ENCODE peak calls at places on chromosomes 13 and 19, in four cellular contexts. H, D, U and L are unnamed samples.

GRCh38 chr13:65595881-65596280 is 1634.3 kb downstream of the PCDH9 start:
- DNase-seq in D (peak), H (no peak), U (no peak), L (peak)

GRCh38 chr19:40143612-40144011 is 47.6 kb upstream of the MAP3K10 start:
- DNase-seq in U (no peak), D (no peak), H (peak), L (peak)

GRCh38 chr13:34719060-34719875 is 222.8 kb upstream of the NBEA start:
- DNase-seq in U (no peak), H (no peak), D (no peak), L (no peak)

GRCh38 chr13:48808689-48809088 is 155.0 kb downstream of the CYSLTR2 start:
- DNase-seq in D (peak), H (no peak), U (no peak), L (peak)

GRCh38 chr19:12840091-12841079 is 2.1 kb downstream of the MAST1 start:
- DNase-seq in H (peak), U (peak), D (peak), L (peak)

GRCh38 chr13:23570099-23570926 is at the start of gene TNFRSF19:
- DNase-seq in U (peak), H (peak), D (peak), L (peak)

GRCh38 chr19:44988896-44989563 is 12.2 kb upstream of the RELB start:
- DNase-seq in H (peak), U (peak), D (peak), L (peak)

GRCh38 chr19:2517881-2518601 is 42.1 kb downstream of the GADD45B start:
- DNase-seq in H (no peak), U (no peak), D (no peak), L (peak)

DNA sequence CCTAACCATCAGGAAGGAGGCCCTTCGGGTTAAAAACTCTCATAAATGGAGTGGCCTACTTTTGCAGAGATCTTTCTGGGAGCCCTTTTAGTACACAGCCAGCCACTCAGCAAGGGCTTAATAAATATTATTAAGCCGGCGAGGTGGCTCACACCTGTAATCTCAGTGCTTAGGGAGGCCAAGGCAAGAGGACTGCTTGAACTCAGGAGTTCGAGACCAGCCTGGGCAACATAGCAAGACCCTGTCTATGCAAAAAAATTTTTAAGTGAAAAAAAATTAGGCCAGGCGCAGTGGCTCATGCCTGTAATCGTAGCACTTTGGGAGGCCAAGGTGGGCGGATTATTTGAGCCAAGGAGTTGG is 810 bp upstream of the KANK2 start:
- DNase-seq in D (no peak), U (no peak), H (no peak), L (no peak)
- H3K4me3 ChIP-seq in D (no peak), U (peak), H (no peak), L (peak)

GRCh38 chr19:38211206-38211605 is 12.8 kb downstream of the DPF1 start:
- DNase-seq in D (no peak), H (peak), U (no peak), L (no peak)
- TF ChIP-seq CTCF in D (peak), H (peak), U (no peak), L (no peak)

GRCh38 chr13:57612568-57612967 is 19.0 kb upstream of the PCDH17 start:
- DNase-seq in U (no peak), H (no peak), D (no peak), L (no peak)
- H3K4me3 ChIP-seq in U (no peak), H (no peak), D (no peak), L (no peak)

GRCh38 chr13:76927955-76928354 is 20.4 kb upstream of the ACOD1 start:
- DNase-seq in U (no peak), D (no peak), H (no peak), L (no peak)

GRCh38 chr13:76929320-76929719 is 19.0 kb upstream of the ACOD1 start:
- DNase-seq in U (no peak), D (no peak), H (no peak), L (no peak)

GRCh38 chr13:76928456-76928855 is 19.9 kb upstream of the ACOD1 start:
- DNase-seq in U (no peak), H (peak), D (no peak), L (no peak)

GRCh38 chr13:76921516-76921915 is 26.8 kb upstream of the ACOD1 start:
- DNase-seq in D (no peak), H (peak), U (peak), L (peak)

GRCh38 chr13:76925115-76925514 is 23.2 kb upstream of the ACOD1 start:
- DNase-seq in U (peak), D (no peak), H (no peak), L (no peak)
- TF ChIP-seq CTCF in U (no peak), D (no peak), H (no peak), L (no peak)

GRCh38 chr13:99417821-99418662 is 83.2 kb upstream of the TM9SF2 start:
- DNase-seq in H (no peak), D (no peak), U (no peak), L (no peak)
- H3K4me3 ChIP-seq in H (no peak), D (no peak), U (no peak), L (no peak)

DNA sequence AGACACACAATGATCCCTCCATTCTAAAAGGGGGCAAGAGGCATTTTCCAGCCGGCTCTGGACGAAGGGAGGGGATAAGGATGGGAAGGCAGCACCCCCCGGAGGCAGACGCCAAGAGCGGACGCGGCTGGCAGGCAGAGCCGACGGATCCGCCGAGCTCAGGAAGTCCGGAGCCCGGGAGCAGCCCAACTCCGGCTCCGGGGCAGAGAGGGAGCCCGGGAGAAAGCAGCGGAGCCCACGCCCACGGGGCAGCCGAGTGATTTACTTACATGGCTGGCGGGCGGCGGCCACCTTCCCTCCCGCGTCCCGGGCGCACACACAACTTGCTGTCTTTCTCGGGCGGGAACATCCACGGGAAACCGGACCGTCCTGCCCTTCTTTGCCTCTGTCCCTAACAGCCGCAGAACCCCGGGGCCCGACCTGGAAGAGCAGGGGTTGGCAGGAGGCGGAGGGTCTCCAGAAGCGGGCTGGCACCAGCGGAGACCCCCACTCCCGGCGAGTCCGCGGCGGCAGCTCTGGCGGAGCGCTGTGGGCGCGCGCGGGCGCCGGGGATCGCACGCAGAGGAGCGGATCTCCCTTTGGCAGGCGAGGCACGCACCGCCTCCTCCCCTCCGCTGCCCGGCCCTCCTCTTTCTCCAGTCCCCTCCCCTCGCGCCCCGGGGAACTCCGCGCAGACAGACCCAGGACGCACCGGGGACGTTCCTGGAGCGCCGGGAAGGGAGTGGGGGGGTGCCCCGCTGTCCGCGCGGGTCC is at the start of gene LHFPL6:
- DNase-seq in H (peak), D (peak), U (peak), L (peak)
- TF ChIP-seq CTCF in H (peak), D (peak), U (peak), L (peak)

GRCh38 chr13:30906411-30906990 is 430 bp downstream of the MEDAG start:
- DNase-seq in D (no peak), H (no peak), U (no peak), L (no peak)
- H3K4me3 ChIP-seq in D (peak), H (peak), U (no peak), L (peak)

DNA sequence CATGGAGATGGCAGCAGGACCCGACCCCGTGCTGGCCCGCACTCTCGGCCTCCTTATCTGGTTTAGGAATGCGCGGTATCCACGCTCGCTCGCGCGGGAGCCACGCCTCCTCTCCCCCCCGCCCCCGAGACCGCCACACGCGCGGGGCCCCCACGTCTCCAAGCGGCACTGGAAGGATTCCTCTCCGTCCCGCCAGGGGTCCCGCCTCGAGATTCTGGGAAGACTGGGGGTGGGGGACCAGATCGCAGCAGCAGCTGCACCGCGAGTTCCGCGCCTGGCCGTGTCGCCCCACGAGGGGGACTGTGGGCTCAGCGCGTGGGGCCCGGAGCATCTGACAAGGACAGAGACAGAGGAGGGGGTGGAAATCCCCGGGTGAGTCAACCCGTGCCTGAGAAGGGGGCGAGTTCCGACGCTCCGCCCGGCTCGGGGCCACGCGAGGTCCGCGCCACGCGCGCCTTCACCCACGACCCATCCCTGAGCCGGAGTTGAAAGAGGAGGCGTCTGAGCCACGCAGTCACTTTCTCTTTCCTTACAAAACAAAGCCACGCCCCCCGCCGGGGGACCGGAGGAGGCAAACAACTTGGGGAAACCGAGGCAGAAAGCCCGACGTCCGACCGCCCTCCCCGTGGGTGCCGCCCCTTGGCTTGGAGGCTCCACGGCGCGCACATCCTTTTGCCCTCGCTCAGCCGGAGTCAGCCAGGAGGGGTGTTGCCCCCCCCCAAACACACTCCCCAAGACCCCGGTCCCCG is 802 bp downstream of the S1PR2 start:
- DNase-seq in H (peak), D (no peak), U (no peak), L (peak)
- TF ChIP-seq CTCF in H (peak), D (peak), U (no peak), L (no peak)

GRCh38 chr13:97456047-97456446 is 22.1 kb downstream of the RAP2A start:
- DNase-seq in D (no peak), U (no peak), H (no peak), L (no peak)
- H3K4me3 ChIP-seq in D (no peak), U (no peak), H (no peak), L (no peak)

GRCh38 chr19:14507704-14508246 is 10.4 kb downstream of the DNAJB1 start:
- DNase-seq in H (peak), U (peak), D (peak), L (peak)

GRCh38 chr19:14509382-14509781 is 8.8 kb downstream of the DNAJB1 start:
- DNase-seq in H (no peak), D (no peak), U (no peak), L (no peak)

GRCh38 chr19:14503285-14503684 is 7.4 kb upstream of the GIPC1 start:
- DNase-seq in H (no peak), U (no peak), D (no peak), L (no peak)

GRCh38 chr19:14502334-14503092 is 6.6 kb upstream of the GIPC1 start:
- DNase-seq in U (peak), D (no peak), H (no peak), L (peak)

GRCh38 chr19:14505488-14506239 is 9.7 kb upstream of the GIPC1 start:
- DNase-seq in D (peak), H (peak), U (peak), L (peak)
- TF ChIP-seq CTCF in D (peak), H (peak), U (peak), L (peak)